ENCODE peak calls at places on chromosomes 2 and 18, in ten cellular contexts. Z is HCT116; K is OCI-LY7; A is CD4-positive, alpha-beta memory T cell; T is spleen; Q is A549; U is mesendoderm; S is H9; J is tibial artery; C is tibial nerve. O is an unnamed sample.

GRCh38 chr2:164964744-164965143 is 9.4 kb upstream of the SLC38A11 start:
- DNase-seq in K (no peak), S (no peak), A (no peak), C (no peak), Q (no peak), J (no peak), T (no peak), Z (no peak), U (no peak), O (no peak)

GRCh38 chr18:2848145-2848878 is 1.5 kb downstream of the EMILIN2 start:
- DNase-seq in C (peak; percentile 7), Z (no peak), K (no peak), Q (no peak), A (no peak), U (no peak), J (no peak), T (no peak), S (no peak), O (no peak)

GRCh38 chr2:118197011-118197695 is 108.9 kb downstream of the INSIG2 start:
- DNase-seq in Z (no peak), T (no peak), J (no peak), C (no peak), U (peak; percentile 51), A (no peak), Q (no peak), S (peak; percentile 42), K (peak; percentile 30), O (no peak)

GRCh38 chr2:985317-985898 is 34.8 kb downstream of the SNTG2 start:
- DNase-seq in U (no peak), Z (no peak), K (no peak), Q (no peak), C (no peak), S (no peak), T (no peak), A (no peak), J (no peak), O (no peak)

GRCh38 chr2:106292627-106293026 is 98.5 kb upstream of the UXS1 start:
- DNase-seq in T (no peak), J (no peak), U (no peak), A (no peak), Q (no peak), K (no peak), C (no peak), Z (no peak), S (no peak), O (no peak)

GRCh38 chr18:35050638-35051287 is 9.6 kb downstream of the MAPRE2 start:
- DNase-seq in T (no peak), C (peak; percentile 58), Q (no peak), S (no peak), J (no peak), U (no peak), K (no peak), A (no peak), Z (no peak), O (no peak)

GRCh38 chr2:20615466-20616241 is 35.2 kb downstream of the HS1BP3 start:
- DNase-seq in S (no peak), K (no peak), C (no peak), Z (no peak), A (no peak), Q (no peak), J (peak; percentile 47), T (peak; percentile 55), U (no peak), O (no peak)

GRCh38 chr18:2965797-2966196 is 47.1 kb downstream of the LPIN2 start:
- DNase-seq in K (no peak), S (no peak), J (no peak), C (no peak), U (no peak), Z (no peak), T (no peak), A (no peak), Q (no peak), O (no peak)

GRCh38 chr2:127044165-127044718 is 62.7 kb downstream of the BIN1 start:
- DNase-seq in J (no peak), A (no peak), C (no peak), T (no peak), S (no peak), K (no peak), U (no peak), Z (no peak), Q (no peak), O (no peak)

DNA sequence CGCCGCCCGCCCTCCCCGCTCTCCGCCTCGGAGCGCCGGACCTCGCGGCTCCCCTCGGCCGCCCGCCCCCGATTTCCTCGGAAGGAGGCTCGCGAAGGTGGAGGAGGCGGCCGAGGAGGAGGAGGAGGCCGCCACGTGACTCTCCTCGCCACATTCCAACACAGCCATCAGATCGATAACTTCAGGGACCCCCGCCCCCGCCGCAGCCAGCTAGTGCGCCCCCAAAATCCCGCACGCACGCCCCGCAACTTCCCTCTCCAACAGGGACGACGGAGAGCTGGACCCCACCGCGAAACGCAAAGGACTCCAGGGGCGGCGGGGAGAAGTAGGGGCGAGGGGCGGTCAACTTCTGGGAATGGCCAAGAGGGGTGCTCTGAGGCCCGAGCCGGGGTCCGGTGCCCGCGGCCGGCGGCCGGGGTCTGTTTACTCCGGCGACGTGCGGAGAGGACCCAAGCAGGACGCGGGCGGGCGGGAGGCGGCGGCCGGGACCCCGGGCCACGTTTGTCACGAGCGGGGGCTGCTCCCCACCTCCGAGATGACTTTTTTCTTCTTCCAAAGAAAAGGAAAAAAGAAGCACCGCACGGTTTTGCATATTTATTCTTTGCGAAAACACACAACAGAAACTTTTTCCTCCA is 1.9 kb downstream of the ZNF521 start:
- DNase-seq in T (peak; percentile 75), S (peak; percentile 41), J (peak; percentile 23), Q (no peak), K (no peak), A (no peak), C (no peak), U (peak; percentile 29), Z (no peak), O (no peak)
- H3K27ac ChIP-seq in T (peak overlapping the region; percentile 86), S (no peak overlapping the region), J (peak overlapping the region; percentile 77), Q (no peak overlapping the region), K (no peak overlapping the region), A (no peak overlapping the region), C (peak overlapping the region; percentile 87), U (no peak overlapping the region), Z (no peak overlapping the region), O (peak overlapping the region; percentile 69)

DNA sequence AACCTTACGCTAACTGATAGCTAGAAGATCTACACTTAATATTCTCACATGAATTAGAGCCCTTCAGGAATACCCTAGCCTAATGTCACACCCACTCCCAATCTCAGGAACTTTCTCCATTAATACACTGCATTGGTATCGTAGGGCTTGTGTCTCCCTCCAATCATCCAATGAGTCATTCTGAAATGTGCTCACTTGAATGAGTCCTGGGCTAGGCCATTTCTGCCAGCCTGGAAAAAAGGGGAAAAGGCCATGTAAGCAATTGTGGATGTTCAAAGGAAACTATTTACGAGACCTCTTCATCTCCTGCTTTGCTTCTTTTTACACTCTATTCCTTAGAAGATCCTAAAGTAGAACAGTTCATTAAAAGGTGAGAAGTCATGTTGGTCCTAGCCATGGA is 18.8 kb downstream of the ZEB2 start:
- DNase-seq in Q (no peak), A (no peak), K (no peak), C (no peak), U (no peak), Z (no peak), J (no peak), S (no peak), T (no peak), O (no peak)
- H3K4me1 ChIP-seq in Q (peaks cover 4% of the 10 kb centered on the region), A (no peaks in the 10 kb centered on the region), K (no peaks in the 10 kb centered on the region), C (no peaks in the 10 kb centered on the region), U (peaks cover 5% of the 10 kb centered on the region), Z (no peaks in the 10 kb centered on the region), J (peaks cover 84% of the 10 kb centered on the region), S (peaks cover 2% of the 10 kb centered on the region), T (peaks cover 19% of the 10 kb centered on the region), O (peaks cover 9% of the 10 kb centered on the region)

DNA sequence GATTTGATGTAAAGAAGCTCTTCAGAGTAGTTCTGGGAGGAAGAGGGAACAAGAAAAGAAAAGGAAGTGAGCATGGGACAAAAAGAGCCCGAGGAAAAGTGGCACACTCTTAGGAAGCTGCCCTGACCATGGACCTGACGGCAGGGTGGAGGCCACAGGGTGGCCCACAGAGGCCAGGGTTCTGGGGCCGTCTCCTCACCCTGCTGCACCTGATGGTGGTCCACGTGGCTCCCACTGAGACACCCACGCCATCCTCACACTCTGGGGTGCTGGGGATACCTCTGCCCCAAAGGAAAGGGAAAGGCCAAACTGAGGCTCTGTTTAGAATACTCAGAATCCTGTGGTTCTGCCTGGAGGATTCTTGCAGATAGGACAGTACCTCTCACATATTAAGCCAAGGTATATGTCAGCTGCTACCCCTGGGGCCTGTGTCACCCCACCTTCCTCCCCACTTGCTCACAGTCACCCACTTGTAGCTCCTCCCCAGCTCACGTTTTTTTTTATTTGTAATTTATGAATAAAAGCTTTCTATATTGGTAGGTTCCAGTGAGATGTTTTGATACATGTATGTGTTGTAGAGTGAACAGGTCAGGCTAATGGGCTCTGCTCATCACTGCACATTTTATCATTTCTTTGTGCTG is 171.1 kb downstream of the LDLRAD4 start:
- DNase-seq in T (no peak), U (no peak), S (no peak), K (no peak), A (no peak), J (no peak), Z (no peak), C (no peak), Q (no peak), O (no peak)
- H3K27ac ChIP-seq in T (no peak overlapping the region), U (no peak overlapping the region), S (no peak overlapping the region), K (no peak overlapping the region), A (no peak overlapping the region), J (peak overlapping the region; percentile 49), Z (no peak overlapping the region), C (no peak overlapping the region), Q (no peak overlapping the region), O (no peak overlapping the region)

DNA sequence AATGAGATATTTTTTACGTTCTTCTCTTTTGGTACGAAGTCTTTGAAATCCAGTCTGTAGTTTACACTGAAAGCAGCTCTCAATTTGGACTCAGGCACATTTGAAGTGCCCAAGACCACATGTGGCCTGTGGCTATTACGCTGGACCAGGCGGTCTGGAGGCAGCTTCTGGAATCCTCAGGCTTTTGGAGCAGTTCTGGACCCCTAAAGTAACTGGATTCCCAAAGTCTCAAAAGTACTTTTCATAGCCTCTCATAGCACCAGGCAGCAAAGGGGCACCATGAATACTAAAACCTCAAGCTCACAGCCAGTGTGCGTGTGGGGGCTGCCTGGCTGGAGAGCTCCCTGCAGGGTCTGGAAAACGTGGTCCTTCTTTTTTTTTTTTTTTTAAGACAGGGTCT is 119.0 kb downstream of the SMAD7 start:
- DNase-seq in Q (no peak), U (no peak), J (no peak), Z (no peak), S (no peak), C (no peak), T (no peak), A (no peak), K (no peak), O (no peak)
- H3K4me1 ChIP-seq in Q (peaks cover 34% of the 10 kb centered on the region), U (peaks cover 30% of the 10 kb centered on the region), J (peaks cover 87% of the 10 kb centered on the region), Z (peaks cover 60% of the 10 kb centered on the region), S (peaks cover 9% of the 10 kb centered on the region), C (no peaks in the 10 kb centered on the region), T (peaks cover 34% of the 10 kb centered on the region), A (peaks cover 74% of the 10 kb centered on the region), K (peaks cover 61% of the 10 kb centered on the region), O (peaks cover 77% of the 10 kb centered on the region)

DNA sequence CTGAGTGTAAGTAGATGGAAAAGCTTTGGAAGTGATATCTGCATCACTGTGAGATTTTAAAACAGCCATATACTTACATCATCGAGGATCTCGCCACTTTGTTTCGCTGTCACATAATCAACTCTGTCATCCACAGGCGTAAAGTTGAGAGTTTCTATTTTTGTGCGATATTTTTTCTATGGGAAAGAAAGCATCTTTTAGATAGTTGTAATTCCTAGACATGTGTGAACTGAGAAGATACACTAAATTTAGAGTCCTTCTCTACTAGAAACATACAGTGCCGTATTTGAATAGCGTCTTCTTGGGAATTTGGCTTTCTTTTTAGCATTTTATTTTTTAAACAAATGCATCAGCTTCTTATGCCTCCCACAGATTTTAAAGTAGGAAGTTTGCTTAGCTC is 158.8 kb downstream of the RIF1 start:
- DNase-seq in K (no peak), A (no peak), T (no peak), C (no peak), Q (no peak), Z (no peak), J (no peak), U (no peak), S (no peak), O (no peak)
- H3K27ac ChIP-seq in K (no peak overlapping the region), A (no peak overlapping the region), T (no peak overlapping the region), C (no peak overlapping the region), Q (no peak overlapping the region), Z (no peak overlapping the region), J (no peak overlapping the region), U (no peak overlapping the region), S (no peak overlapping the region), O (no peak overlapping the region)